ENCODE peak calls at places on chromosomes 7 and 10, in six cellular contexts. I, A, V, E, W and J are unnamed samples.

GRCh38 chr10:105279101-105279500 is 638.0 kb downstream of the SORCS3 start:
- DNase-seq in W (no peak), E (no peak), I (no peak), V (no peak), A (no peak), J (no peak)

GRCh38 chr7:17234398-17235021 is 63.9 kb upstream of the AHR start:
- DNase-seq in E (peak; percentile 4), I (no peak), W (peak; percentile 53), V (peak; percentile 96), A (no peak), J (no peak)

GRCh38 chr10:113309791-113310190 is 243.1 kb upstream of the HABP2 start:
- DNase-seq in V (no peak), A (no peak), W (no peak), E (peak; percentile 53), I (no peak), J (no peak)

GRCh38 chr7:47153076-47153475 is 428.8 kb downstream of the TNS3 start:
- DNase-seq in A (no peak), W (no peak), E (peak; percentile 1), I (no peak), V (peak; percentile 95), J (peak; percentile 18)

GRCh38 chr10:124997246-124997790 is 55.4 kb downstream of the ZRANB1 start:
- DNase-seq in W (peak; percentile 24), V (no peak), A (no peak), I (peak; percentile 43), E (no peak), J (no peak)

GRCh38 chr7:158586499-158587191 is 978 bp downstream of the PTPRN2 start:
- DNase-seq in A (no peak), E (no peak), I (peak; percentile 65), W (no peak), V (no peak), J (no peak)

GRCh38 chr7:94008537-94008936 is 4.4 kb upstream of the BET1 start:
- DNase-seq in I (no peak), E (no peak), W (no peak), A (no peak), V (peak; percentile 13), J (no peak)

GRCh38 chr10:101216631-101217425 is 12.4 kb downstream of the LBX1 start:
- DNase-seq in A (no peak), E (no peak), W (no peak), V (no peak), I (peak; percentile 76), J (no peak)

GRCh38 chr10:113177163-113177935 is 227.3 kb downstream of the TCF7L2 start:
- DNase-seq in A (peak; percentile 53), I (peak; percentile 41), E (peak; percentile 58), W (no peak), V (no peak), J (no peak)

GRCh38 chr10:113058175-113058961 is 108.3 kb downstream of the TCF7L2 start:
- DNase-seq in W (no peak), V (peak; percentile 87), A (no peak), I (no peak), E (no peak), J (peak; percentile 41)

GRCh38 chr7:4143511-4144160 is 538.5 kb upstream of the FOXK1 start:
- DNase-seq in E (no peak), W (no peak), A (no peak), I (no peak), V (no peak), J (no peak)

GRCh38 chr10:14282271-14282670 is 48.5 kb downstream of the FRMD4A start:
- DNase-seq in V (no peak), A (no peak), E (no peak), W (no peak), I (no peak), J (no peak)

GRCh38 chr7:25083201-25083600 is 41.9 kb downstream of the CYCS start:
- DNase-seq in A (no peak), V (no peak), E (no peak), I (no peak), W (no peak), J (no peak)

GRCh38 chr7:18020138-18020715 is 7.4 kb downstream of the PRPS1L1 start:
- DNase-seq in E (no peak), I (no peak), A (no peak), V (no peak), W (no peak), J (no peak)